ENCODE peak calls at places on chromosomes 4 and X, in seven cellular contexts. Y is IMR-90, B is H9, C is mesenchymal stem cell, K is mesendoderm, E is neuronal stem cell, Q is trophoblast cell. W is an unnamed sample.

GRCh38 chr4:81421346-81422218 is 50.1 kb downstream of the RASGEF1B start:
- DNase-seq in Y (peak), B (no peak), C (no peak), K (peak), E (no peak), Q (peak), W (no peak)

GRCh38 chrX:133444952-133445831 is 29.9 kb upstream of the GPC4 start:
- DNase-seq in Y (no peak), B (peak), C (peak), K (peak), E (no peak), Q (peak), W (no peak)

GRCh38 chrX:132704769-132705168 is 215.9 kb upstream of the MBNL3 start:
- DNase-seq in Y (no peak), B (no peak), C (peak), K (peak), E (peak), Q (no peak), W (no peak)

GRCh38 chrX:7399373-7399772 is 251.4 kb upstream of the PUDP start:
- DNase-seq in Y (no peak), B (no peak), C (no peak), K (no peak), E (no peak), Q (no peak), W (no peak)

GRCh38 chrX:73930300-73930699 is 367.3 kb downstream of the CHIC1 start:
- DNase-seq in Y (peak), B (no peak), C (no peak), K (no peak), E (no peak), Q (no peak), W (no peak)

GRCh38 chr4:152258804-152259708 is 276.8 kb downstream of the FBXW7 start:
- DNase-seq in Y (peak), B (no peak), C (peak), K (peak), E (no peak), Q (peak), W (no peak)

GRCh38 chr4:17851921-17852320 is 41.1 kb downstream of the NCAPG start:
- DNase-seq in Y (no peak), B (no peak), C (no peak), K (no peak), E (no peak), Q (no peak), W (no peak)

GRCh38 chrX:26649534-26649933 is 433.6 kb downstream of the MAGEB5 start:
- DNase-seq in Y (peak), B (no peak), C (no peak), K (peak), E (no peak), Q (peak), W (no peak)

GRCh38 chr4:172202480-172203076 is 389.4 kb downstream of the GALNTL6 start:
- DNase-seq in Y (peak), B (no peak), C (peak), K (peak), E (peak), Q (peak), W (no peak)

GRCh38 chrX:72238721-72239475 is at the start of gene ERCC6L:
- DNase-seq in Y (peak), B (peak), C (peak), K (peak), E (peak), Q (peak), W (peak)

GRCh38 chr4:35802644-35803043 is 441.7 kb downstream of the ARAP2 start:
- DNase-seq in Y (no peak), B (no peak), C (no peak), K (no peak), E (no peak), Q (no peak), W (no peak)
- H2AK5ac ChIP-seq in Y (no peak), B (no peak), C (no peak), K (no peak), E (no peak), Q (no peak), W (no peak)

GRCh38 chr4:54100607-54101189 is 735 bp downstream of the GSX2 start:
- DNase-seq in Y (no peak), B (peak), C (no peak), K (no peak), E (no peak), Q (peak), W (no peak)

GRCh38 chr4:54101190-54102041 is 1.5 kb downstream of the GSX2 start:
- DNase-seq in Y (no peak), B (peak), C (no peak), K (peak), E (no peak), Q (no peak), W (no peak)

GRCh38 chr4:54098375-54098774 is 1.6 kb upstream of the GSX2 start:
- DNase-seq in Y (no peak), B (no peak), C (no peak), K (peak), E (no peak), Q (no peak), W (no peak)

GRCh38 chr4:54099959-54100606 is at the start of gene GSX2:
- DNase-seq in Y (no peak), B (peak), C (no peak), K (peak), E (no peak), Q (no peak), W (peak)

GRCh38 chr4:54099287-54099958 is 540 bp upstream of the GSX2 start:
- DNase-seq in Y (no peak), B (peak), C (no peak), K (peak), E (no peak), Q (peak), W (no peak)
- H2AK5ac ChIP-seq in Y (peak), B (no peak), C (no peak), K (no peak), E (peak), Q (no peak), W (no peak)

GRCh38 chr4:158588285-158588684 is 66.6 kb downstream of the RXFP1 start:
- DNase-seq in Y (no peak), B (no peak), C (no peak), K (no peak), E (no peak), Q (no peak), W (no peak)

GRCh38 chr4:158590219-158590618 is 68.5 kb downstream of the RXFP1 start:
- DNase-seq in Y (no peak), B (no peak), C (peak), K (no peak), E (no peak), Q (no peak), W (no peak)

GRCh38 chr4:158588777-158589176 is 67.1 kb downstream of the RXFP1 start:
- DNase-seq in Y (no peak), B (no peak), C (no peak), K (no peak), E (no peak), Q (no peak), W (no peak)

GRCh38 chr4:158581161-158581560 is 59.5 kb downstream of the RXFP1 start:
- DNase-seq in Y (peak), B (no peak), C (no peak), K (no peak), E (no peak), Q (no peak), W (no peak)

GRCh38 chr4:158586881-158587280 is 65.2 kb downstream of the RXFP1 start:
- DNase-seq in Y (no peak), B (no peak), C (no peak), K (no peak), E (no peak), Q (no peak), W (no peak)
- H2AK5ac ChIP-seq in Y (no peak), B (no peak), C (no peak), K (no peak), E (no peak), Q (no peak), W (no peak)

GRCh38 chrX:38570396-38570795 is 9.1 kb downstream of the TSPAN7 start:
- DNase-seq in Y (no peak), B (no peak), C (no peak), K (no peak), E (no peak), Q (no peak), W (no peak)

GRCh38 chrX:38575888-38576287 is 14.5 kb downstream of the TSPAN7 start:
- DNase-seq in Y (no peak), B (no peak), C (no peak), K (no peak), E (no peak), Q (no peak), W (no peak)

GRCh38 chrX:38574858-38575257 is 13.5 kb downstream of the TSPAN7 start:
- DNase-seq in Y (no peak), B (no peak), C (no peak), K (no peak), E (no peak), Q (no peak), W (no peak)

DNA sequence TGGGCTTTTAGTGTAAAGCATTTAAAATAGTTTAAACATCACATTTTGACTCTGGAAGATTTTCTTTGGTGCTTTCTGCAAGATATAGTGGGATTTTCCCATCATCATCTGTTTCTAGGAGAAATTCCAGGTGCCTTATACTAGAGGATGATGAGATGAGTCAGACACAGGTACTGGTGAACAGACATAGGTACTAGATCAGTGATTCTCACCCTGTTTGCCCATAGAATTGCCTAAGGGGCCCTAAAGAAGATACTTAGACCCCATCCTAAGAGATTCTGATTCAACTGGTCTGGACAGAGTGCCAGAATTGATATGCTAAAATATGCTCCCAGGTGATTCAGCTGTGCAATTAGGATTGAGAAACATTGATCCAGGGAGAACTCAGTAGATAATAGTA is 9.7 kb downstream of the TSPAN7 start:
- DNase-seq in Y (no peak), B (no peak), C (no peak), K (no peak), E (no peak), Q (no peak), W (no peak)
- H2AK5ac ChIP-seq in Y (no peak), B (no peak), C (no peak), K (no peak), E (no peak), Q (no peak), W (no peak)

DNA sequence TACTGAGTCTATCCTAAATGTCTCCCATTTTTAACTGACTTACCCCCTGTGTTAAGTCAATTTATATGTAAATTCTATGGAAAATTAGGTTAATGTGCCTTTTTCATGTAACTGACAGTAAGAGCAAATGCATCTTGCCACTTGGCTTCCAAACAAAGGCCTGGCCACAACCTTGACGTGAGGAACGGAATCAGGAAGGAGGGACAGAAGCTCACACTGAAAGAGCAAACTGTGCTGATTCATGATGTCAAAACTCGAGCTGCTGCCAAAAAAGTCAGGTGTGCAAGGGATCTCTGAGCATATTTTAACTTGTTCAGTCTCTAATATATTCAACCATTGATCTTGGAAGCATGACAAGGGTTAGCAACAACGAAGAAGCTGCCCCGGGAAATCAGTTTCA is 35.8 kb downstream of the GPM6A start:
- DNase-seq in Y (no peak), B (peak), C (no peak), K (peak), E (no peak), Q (no peak), W (no peak)
- H2AK5ac ChIP-seq in Y (no peak), B (no peak), C (no peak), K (no peak), E (no peak), Q (no peak), W (no peak)

GRCh38 chrX:16873106-16873505 is 2.9 kb upstream of the RBBP7 start:
- DNase-seq in Y (no peak), B (no peak), C (no peak), K (no peak), E (no peak), Q (peak), W (no peak)
- H2AK5ac ChIP-seq in Y (no peak), B (no peak), C (no peak), K (no peak), E (no peak), Q (no peak), W (no peak)